ENCODE peak calls at places on chromosomes 2 and 18, in ten cellular contexts. L is GM13977, F is cardiac muscle cell, K is heart right ventricle, D is HFFc6, J is spleen, M is RWPE2, G is suprapubic skin, W is LNCaP clone FGC, A is upper lobe of left lung. Y is an unnamed sample.

GRCh38 chr2:160375802-160376469 is 117.7 kb downstream of the RBMS1 start:
- DNase-seq in L (no peak), F (peak), K (no peak), D (peak), J (no peak), M (no peak), G (no peak), W (no peak), A (no peak), Y (no peak)

GRCh38 chr2:43018179-43019024 is 208.0 kb downstream of the ZFP36L2 start:
- DNase-seq in L (no peak), F (peak), K (peak), D (peak), J (peak), M (no peak), G (peak), W (no peak), A (no peak), Y (no peak)

GRCh38 chr18:56647071-56647470 is 4.1 kb upstream of the WDR7 start:
- DNase-seq in L (no peak), F (no peak), K (no peak), D (no peak), J (no peak), M (no peak), G (no peak), W (no peak), A (no peak), Y (no peak)

GRCh38 chr2:207334631-207335371 is 169.1 kb upstream of the KLF7 start:
- DNase-seq in L (no peak), F (peak), K (peak), D (peak), J (no peak), M (peak), G (no peak), W (no peak), A (no peak), Y (no peak)

GRCh38 chr18:37450434-37451133 is 115.0 kb downstream of the CELF4 start:
- DNase-seq in L (no peak), F (peak), K (no peak), D (peak), J (no peak), M (no peak), G (no peak), W (no peak), A (peak), Y (peak)

GRCh38 chr2:231680992-231681852 is 27.1 kb upstream of the PTMA start:
- DNase-seq in L (peak), F (peak), K (peak), D (peak), J (peak), M (no peak), G (no peak), W (no peak), A (peak), Y (peak)

GRCh38 chr2:26900831-26901321 is 52.9 kb downstream of the DPYSL5 start:
- DNase-seq in L (no peak), F (no peak), K (no peak), D (no peak), J (no peak), M (no peak), G (peak), W (no peak), A (no peak), Y (no peak)

GRCh38 chr2:152647417-152648010 is 69.7 kb downstream of the PRPF40A start:
- DNase-seq in L (no peak), F (peak), K (peak), D (no peak), J (no peak), M (no peak), G (no peak), W (peak), A (no peak), Y (no peak)

GRCh38 chr2:55869637-55870325 is 53.8 kb downstream of the EFEMP1 start:
- DNase-seq in L (no peak), F (peak), K (no peak), D (peak), J (no peak), M (no peak), G (no peak), W (no peak), A (no peak), Y (no peak)

GRCh38 chr18:51196116-51196810 is 1.2 kb downstream of the MEX3C start:
- DNase-seq in L (no peak), F (peak), K (peak), D (peak), J (peak), M (no peak), G (peak), W (no peak), A (peak), Y (peak)

GRCh38 chr2:158936978-158937377 is 31.5 kb upstream of the TANC1 start:
- DNase-seq in L (no peak), F (peak), K (no peak), D (peak), J (no peak), M (no peak), G (no peak), W (no peak), A (no peak), Y (no peak)

GRCh38 chr2:104344985-104345384 is 508.9 kb upstream of the POU3F3 start:
- DNase-seq in L (no peak), F (no peak), K (no peak), D (no peak), J (no peak), M (no peak), G (no peak), W (no peak), A (no peak), Y (no peak)

GRCh38 chr2:145598434-145598833 is 1078.5 kb upstream of the ZEB2 start:
- DNase-seq in L (no peak), F (no peak), K (no peak), D (peak), J (no peak), M (no peak), G (no peak), W (no peak), A (no peak), Y (no peak)

GRCh38 chr18:77973745-77974144 is 724.1 kb downstream of the GALR1 start:
- DNase-seq in L (no peak), F (no peak), K (no peak), D (no peak), J (no peak), M (no peak), G (no peak), W (no peak), A (no peak), Y (no peak)

GRCh38 chr2:194166818-194167217 is 1490.2 kb upstream of the SLC39A10 start:
- DNase-seq in L (no peak), F (peak), K (no peak), D (no peak), J (no peak), M (no peak), G (no peak), W (peak), A (no peak), Y (no peak)

GRCh38 chr2:263774-264492 is at the start of gene SH3YL1:
- DNase-seq in L (peak), F (peak), K (peak), D (no peak), J (peak), M (peak), G (no peak), W (no peak), A (peak), Y (peak)

GRCh38 chr2:215031330-215031729 is 107.1 kb downstream of the ABCA12 start:
- DNase-seq in L (no peak), F (no peak), K (no peak), D (no peak), J (no peak), M (no peak), G (no peak), W (peak), A (no peak), Y (no peak)

GRCh38 chr18:51666717-51667320 is 469.3 kb upstream of the MEX3C start:
- DNase-seq in L (no peak), F (peak), K (peak), D (no peak), J (no peak), M (no peak), G (no peak), W (no peak), A (peak), Y (no peak)

GRCh38 chr18:8176554-8176953 is 432.7 kb upstream of the RAB12 start:
- DNase-seq in L (no peak), F (no peak), K (no peak), D (no peak), J (no peak), M (no peak), G (no peak), W (no peak), A (no peak), Y (no peak)

GRCh38 chr2:225787497-225787896 is 388.0 kb downstream of the NYAP2 start:
- DNase-seq in L (no peak), F (no peak), K (no peak), D (no peak), J (no peak), M (no peak), G (no peak), W (no peak), A (no peak), Y (no peak)

GRCh38 chr2:43718530-43719124 is 42.4 kb upstream of the C1GALT1C1L start:
- DNase-seq in L (peak), F (no peak), K (no peak), D (no peak), J (no peak), M (no peak), G (no peak), W (no peak), A (no peak), Y (no peak)

GRCh38 chr2:185279999-185280398 is 458.6 kb upstream of the FSIP2 start:
- DNase-seq in L (no peak), F (peak), K (no peak), D (peak), J (no peak), M (no peak), G (no peak), W (no peak), A (no peak), Y (no peak)

GRCh38 chr18:39840406-39840805 is 2114.6 kb upstream of the PIK3C3 start:
- DNase-seq in L (no peak), F (peak), K (no peak), D (peak), J (no peak), M (no peak), G (no peak), W (no peak), A (no peak), Y (no peak)

GRCh38 chr18:39838831-39839230 is 2116.2 kb upstream of the PIK3C3 start:
- DNase-seq in L (no peak), F (no peak), K (no peak), D (no peak), J (no peak), M (no peak), G (no peak), W (no peak), A (no peak), Y (no peak)

GRCh38 chr18:39839782-39840181 is 2115.3 kb upstream of the PIK3C3 start:
- DNase-seq in L (no peak), F (peak), K (no peak), D (peak), J (no peak), M (no peak), G (no peak), W (no peak), A (no peak), Y (no peak)

GRCh38 chr18:39834636-39835035 is 2120.4 kb upstream of the PIK3C3 start:
- DNase-seq in L (no peak), F (no peak), K (no peak), D (no peak), J (no peak), M (no peak), G (no peak), W (no peak), A (no peak), Y (no peak)

GRCh38 chr18:39835303-39836030 is 2119.6 kb upstream of the PIK3C3 start:
- DNase-seq in L (no peak), F (no peak), K (no peak), D (peak), J (no peak), M (no peak), G (no peak), W (no peak), A (no peak), Y (no peak)
- TF ChIP-seq CTCF in L (no peak), F (peak), K (no peak), D (peak), J (no peak), M (no peak), G (no peak), W (no peak), A (no peak), Y (peak)

GRCh38 chr2:195659114-195659513 is 2.1 kb downstream of the SLC39A10 start:
- DNase-seq in L (peak), F (no peak), K (no peak), D (no peak), J (no peak), M (no peak), G (no peak), W (no peak), A (no peak), Y (no peak)

GRCh38 chr2:195658541-195658890 is 1.5 kb downstream of the SLC39A10 start:
- DNase-seq in L (no peak), F (peak), K (no peak), D (peak), J (no peak), M (no peak), G (no peak), W (peak), A (no peak), Y (no peak)

GRCh38 chr2:195662138-195662537 is 5.1 kb downstream of the SLC39A10 start:
- DNase-seq in L (no peak), F (no peak), K (no peak), D (no peak), J (no peak), M (no peak), G (no peak), W (no peak), A (no peak), Y (no peak)

GRCh38 chr2:195657634-195658540 is 861 bp downstream of the SLC39A10 start:
- DNase-seq in L (peak), F (peak), K (peak), D (peak), J (peak), M (peak), G (peak), W (peak), A (peak), Y (peak)

GRCh38 chr2:195660265-195660890 is 3.4 kb downstream of the SLC39A10 start:
- DNase-seq in L (peak), F (peak), K (no peak), D (peak), J (no peak), M (no peak), G (peak), W (no peak), A (no peak), Y (peak)
- TF ChIP-seq CTCF in L (peak), F (peak), K (peak), D (peak), J (peak), M (peak), G (peak), W (peak), A (peak), Y (peak)

GRCh38 chr18:34321075-34321474 is 96.4 kb upstream of the NOL4 start:
- DNase-seq in L (peak), F (no peak), K (no peak), D (no peak), J (no peak), M (no peak), G (no peak), W (no peak), A (no peak), Y (no peak)

GRCh38 chr18:34320267-34320666 is 95.6 kb upstream of the NOL4 start:
- DNase-seq in L (no peak), F (no peak), K (no peak), D (no peak), J (no peak), M (no peak), G (no peak), W (no peak), A (no peak), Y (no peak)

GRCh38 chr18:34322365-34323289 is 97.9 kb upstream of the NOL4 start:
- DNase-seq in L (peak), F (peak), K (peak), D (no peak), J (no peak), M (no peak), G (no peak), W (peak), A (no peak), Y (peak)
- TF ChIP-seq CTCF in L (peak), F (peak), K (peak), D (peak), J (peak), M (peak), G (no peak), W (peak), A (peak), Y (peak)

GRCh38 chr2:7111626-7112025 is 194.4 kb downstream of the RNF144A start:
- DNase-seq in L (no peak), F (no peak), K (no peak), D (no peak), J (no peak), M (no peak), G (no peak), W (no peak), A (no peak), Y (no peak)

GRCh38 chr2:7119504-7119835 is 202.3 kb downstream of the RNF144A start:
- DNase-seq in L (no peak), F (no peak), K (no peak), D (no peak), J (no peak), M (no peak), G (no peak), W (no peak), A (no peak), Y (no peak)

GRCh38 chr2:7116516-7116915 is 199.3 kb downstream of the RNF144A start:
- DNase-seq in L (no peak), F (no peak), K (no peak), D (no peak), J (no peak), M (no peak), G (no peak), W (no peak), A (no peak), Y (no peak)

GRCh38 chr2:7118606-7119503 is 201.6 kb downstream of the RNF144A start:
- DNase-seq in L (peak), F (peak), K (no peak), D (no peak), J (no peak), M (no peak), G (no peak), W (no peak), A (no peak), Y (no peak)

GRCh38 chr2:7115364-7115763 is 198.2 kb downstream of the RNF144A start:
- DNase-seq in L (no peak), F (no peak), K (no peak), D (no peak), J (no peak), M (no peak), G (no peak), W (no peak), A (no peak), Y (no peak)
- TF ChIP-seq CTCF in L (no peak), F (no peak), K (no peak), D (no peak), J (no peak), M (no peak), G (no peak), W (no peak), A (no peak), Y (no peak)

GRCh38 chr18:22169011-22169888 is at the start of gene GATA6:
- DNase-seq in L (peak), F (peak), K (peak), D (peak), J (peak), M (peak), G (no peak), W (peak), A (peak), Y (peak)

GRCh38 chr18:22169889-22170420 is 566 bp downstream of the GATA6 start:
- DNase-seq in L (peak), F (peak), K (peak), D (no peak), J (peak), M (no peak), G (no peak), W (peak), A (peak), Y (no peak)

GRCh38 chr18:22167091-22167470 is 2.3 kb upstream of the GATA6 start:
- DNase-seq in L (no peak), F (peak), K (peak), D (no peak), J (no peak), M (no peak), G (no peak), W (no peak), A (peak), Y (no peak)

GRCh38 chr18:22167471-22168151 is 1.8 kb upstream of the GATA6 start:
- DNase-seq in L (peak), F (peak), K (peak), D (no peak), J (no peak), M (no peak), G (no peak), W (no peak), A (peak), Y (peak)

DNA sequence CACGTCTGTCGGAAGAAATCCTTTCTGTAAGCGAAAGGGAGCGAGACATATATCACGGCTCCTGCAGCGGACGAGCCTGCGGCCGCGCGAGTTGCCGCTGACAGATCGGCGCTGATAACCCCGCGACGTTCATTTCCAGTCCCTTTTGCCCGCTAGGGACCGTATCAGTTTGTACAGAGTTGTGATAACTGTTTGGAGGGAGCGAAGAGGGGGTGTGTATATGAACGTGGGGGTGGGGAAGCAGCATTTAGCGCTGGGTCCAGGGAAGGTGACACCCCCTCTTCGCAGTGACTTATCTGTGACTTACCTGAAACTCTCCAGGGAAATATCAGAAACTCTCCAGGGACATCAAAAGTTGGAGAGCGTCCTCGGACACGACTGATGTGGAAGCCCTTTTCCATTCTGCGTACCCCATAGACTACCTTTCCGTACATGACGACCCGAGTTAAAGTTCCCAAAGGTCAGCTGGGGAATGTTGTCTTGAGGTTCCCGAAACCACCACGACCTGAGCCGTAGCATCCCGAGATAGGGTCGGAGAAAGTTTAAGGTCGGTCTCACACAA is 948 bp upstream of the GATA6 start:
- DNase-seq in L (peak), F (peak), K (peak), D (no peak), J (no peak), M (no peak), G (no peak), W (no peak), A (peak), Y (no peak)
- TF ChIP-seq CTCF in L (no peak), F (peak), K (peak), D (no peak), J (peak), M (no peak), G (no peak), W (no peak), A (no peak), Y (no peak)

GRCh38 chr2:70748002-70748779 is 19.8 kb downstream of the ADD2 start:
- DNase-seq in L (no peak), F (no peak), K (no peak), D (no peak), J (no peak), M (no peak), G (no peak), W (no peak), A (no peak), Y (no peak)
- TF ChIP-seq CTCF in L (no peak), F (no peak), K (no peak), D (no peak), J (no peak), M (no peak), G (no peak), W (no peak), A (no peak), Y (no peak)

DNA sequence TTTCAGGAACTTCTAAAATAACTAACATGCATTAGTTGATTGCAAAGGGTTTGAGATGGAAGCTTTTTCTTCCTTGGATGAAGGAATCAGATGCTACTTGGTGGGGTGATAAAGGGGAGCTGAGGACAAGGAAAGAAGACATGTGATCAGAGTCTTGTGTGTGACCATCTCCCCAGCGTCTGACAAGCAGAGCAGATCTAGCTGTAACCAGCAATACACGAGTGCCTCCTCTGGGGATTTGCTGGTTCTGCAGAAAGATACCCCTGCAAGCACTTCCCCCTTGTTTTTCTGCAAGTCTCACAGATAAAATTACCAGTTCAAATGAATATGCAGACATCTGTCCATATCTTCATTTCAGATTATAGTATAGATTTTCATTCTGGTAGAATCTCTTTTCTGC is 2.7 kb downstream of the CDH7 start:
- DNase-seq in L (peak), F (no peak), K (no peak), D (no peak), J (no peak), M (no peak), G (no peak), W (peak), A (no peak), Y (no peak)
- TF ChIP-seq CTCF in L (peak), F (no peak), K (peak), D (no peak), J (no peak), M (peak), G (no peak), W (peak), A (no peak), Y (no peak)

GRCh38 chr2:77508511-77508910 is 13.7 kb downstream of the LRRTM4 start:
- DNase-seq in L (no peak), F (no peak), K (no peak), D (no peak), J (no peak), M (no peak), G (no peak), W (no peak), A (no peak), Y (no peak)
- TF ChIP-seq CTCF in L (no peak), F (no peak), K (no peak), D (no peak), J (no peak), M (no peak), G (no peak), W (no peak), A (no peak), Y (no peak)

Y was measured in mesothelial cell of epicardium.